ENCODE peak calls at places on chromosomes 5 and 9, in four cellular contexts. J is NCI-H1105 treated with DMSO at 0.1 percent for 48 hours, N is T-helper 1 cell, A is HCT116. S is an unnamed sample.

GRCh38 chr9:100856238-100856637 is 172.3 kb upstream of the PLPPR1 start:
- DNase-seq in J (peak; percentile 75), N (no peak), A (no peak), S (no peak)

GRCh38 chr9:137972355-137972987 is 94.9 kb downstream of the CACNA1B start:
- DNase-seq in J (no peak), N (no peak), A (no peak), S (no peak)

GRCh38 chr5:9046756-9047481 is 499.0 kb downstream of the SEMA5A start:
- DNase-seq in J (no peak), N (no peak), A (no peak), S (peak; percentile 60)

GRCh38 chr9:31445960-31446359 is 938.5 kb upstream of the ACO1 start:
- DNase-seq in J (no peak), N (no peak), A (no peak), S (no peak)

GRCh38 chr5:95895223-95895622 is 66.4 kb downstream of the ELL2 start:
- DNase-seq in J (no peak), N (no peak), A (no peak), S (no peak)

GRCh38 chr5:146516151-146516475 is at the start of gene GPR151:
- DNase-seq in J (no peak), N (no peak), A (no peak), S (no peak)

GRCh38 chr9:72579190-72579589 is 57.8 kb downstream of the TMC1 start:
- DNase-seq in J (no peak), N (no peak), A (peak; percentile 69), S (no peak)

GRCh38 chr9:130233587-130233945 is 32.0 kb upstream of the HMCN2 start:
- DNase-seq in J (no peak), N (no peak), A (no peak), S (no peak)

GRCh38 chr5:140672455-140673186 is 755 bp downstream of the DND1 start:
- DNase-seq in J (no peak), N (no peak), A (no peak), S (no peak)

GRCh38 chr5:62284946-62285891 is 20.8 kb upstream of the KIF2A start:
- DNase-seq in J (no peak), N (no peak), A (no peak), S (no peak)